ENCODE peak calls at places on chromosomes 4 and X, in ten cellular contexts. B is naive thymus-derived CD4-positive, alpha-beta T cell; Y is AG10803; Q is AG04450; M is NCI-H446 treated with DMSO at 0.1 percent for 48 hours; T is mesothelial cell of epicardium; A is M059J; P is NCI-H1092; N is IMR-90; I is left colon. O is an unnamed sample.

GRCh38 chr4:68175562-68176155 is 46.0 kb upstream of the TMPRSS11F start:
- DNase-seq in B (peak), Y (peak), Q (peak), M (peak), T (no peak), A (peak), P (peak), N (peak), I (no peak), O (no peak)

GRCh38 chr4:23889814-23890269 is at the start of gene PPARGC1A:
- DNase-seq in B (no peak), Y (no peak), Q (no peak), M (no peak), T (no peak), A (peak), P (peak), N (peak), I (peak), O (peak)

GRCh38 chrX:85243155-85243554 is 424 bp downstream of the SATL1 start:
- DNase-seq in B (no peak), Y (no peak), Q (no peak), M (no peak), T (no peak), A (peak), P (no peak), N (no peak), I (no peak), O (no peak)

GRCh38 chr4:114900934-114901333 is 212.5 kb downstream of the NDST4 start:
- DNase-seq in B (no peak), Y (no peak), Q (no peak), M (no peak), T (no peak), A (no peak), P (no peak), N (no peak), I (no peak), O (no peak)

GRCh38 chrX:37644381-37645305 is 40.9 kb upstream of the XK start:
- DNase-seq in B (no peak), Y (no peak), Q (no peak), M (no peak), T (no peak), A (peak), P (no peak), N (no peak), I (no peak), O (no peak)

GRCh38 chr4:47562297-47562696 is 77.2 kb downstream of the ATP10D start:
- DNase-seq in B (no peak), Y (peak), Q (no peak), M (no peak), T (no peak), A (peak), P (no peak), N (no peak), I (no peak), O (no peak)

GRCh38 chr4:6495296-6495590 is 22.8 kb upstream of the PPP2R2C start:
- DNase-seq in B (no peak), Y (no peak), Q (no peak), M (no peak), T (no peak), A (no peak), P (no peak), N (no peak), I (no peak), O (no peak)

GRCh38 chrX:77160301-77160700 is 286.9 kb upstream of the FGF16 start:
- DNase-seq in B (peak), Y (no peak), Q (no peak), M (no peak), T (no peak), A (no peak), P (no peak), N (no peak), I (no peak), O (no peak)

GRCh38 chr4:154018659-154019058 is 229.8 kb upstream of the SFRP2 start:
- DNase-seq in B (peak), Y (no peak), Q (no peak), M (no peak), T (no peak), A (peak), P (no peak), N (no peak), I (no peak), O (no peak)

GRCh38 chr4:74157116-74157742 is 689 bp upstream of the MTHFD2L start:
- DNase-seq in B (no peak), Y (peak), Q (no peak), M (no peak), T (no peak), A (peak), P (no peak), N (peak), I (no peak), O (no peak)

GRCh38 chrX:41481264-41482109 is 34.3 kb downstream of the NYX start:
- DNase-seq in B (no peak), Y (peak), Q (no peak), M (no peak), T (no peak), A (no peak), P (no peak), N (no peak), I (no peak), O (no peak)

GRCh38 chr4:148203056-148203898 is 238.9 kb downstream of the NR3C2 start:
- DNase-seq in B (no peak), Y (no peak), Q (no peak), M (no peak), T (no peak), A (no peak), P (no peak), N (no peak), I (no peak), O (peak)

GRCh38 chr4:183256756-183257385 is 63.2 kb downstream of the CLDN22 start:
- DNase-seq in B (peak), Y (peak), Q (no peak), M (no peak), T (no peak), A (peak), P (peak), N (peak), I (peak), O (peak)

GRCh38 chr4:153233761-153234371 is 29.6 kb downstream of the TRIM2 start:
- DNase-seq in B (no peak), Y (peak), Q (no peak), M (peak), T (no peak), A (peak), P (no peak), N (peak), I (no peak), O (no peak)

GRCh38 chr4:185005209-185005819 is 13.0 kb upstream of the HELT start:
- DNase-seq in B (peak), Y (peak), Q (peak), M (peak), T (peak), A (peak), P (peak), N (peak), I (peak), O (peak)

GRCh38 chr4:141654098-141654497 is 17.7 kb downstream of the IL15 start:
- DNase-seq in B (no peak), Y (no peak), Q (no peak), M (no peak), T (no peak), A (peak), P (no peak), N (peak), I (peak), O (peak)

GRCh38 chrX:124211312-124211942 is 121.0 kb upstream of the TEX13D start:
- DNase-seq in B (peak), Y (peak), Q (no peak), M (peak), T (no peak), A (peak), P (no peak), N (peak), I (no peak), O (no peak)

GRCh38 chr4:142475663-142476062 is 370.4 kb downstream of the INPP4B start:
- DNase-seq in B (no peak), Y (peak), Q (no peak), M (no peak), T (no peak), A (no peak), P (no peak), N (peak), I (no peak), O (no peak)

GRCh38 chrX:31099536-31100090 is 27.8 kb upstream of the FTHL17 start:
- DNase-seq in B (no peak), Y (no peak), Q (no peak), M (no peak), T (no peak), A (no peak), P (no peak), N (no peak), I (no peak), O (no peak)

O was measured in upper lobe of left lung.